ENCODE peak calls at places on chromosomes 4 and X, in six cellular contexts. Q is GM12891, P is K562, D is HepG2, A is H1, L is GM12878. G is an unnamed sample.

GRCh38 chr4:122777846-122778501 is 45.5 kb downstream of the BBS12 start:
- DNase-seq in Q (no peak), A (no peak), P (no peak), D (no peak), L (no peak), G (no peak)

GRCh38 chr4:175263537-175263936 is 345.4 kb downstream of the ADAM29 start:
- DNase-seq in A (no peak), Q (no peak), D (no peak), L (no peak), P (no peak), G (no peak)

GRCh38 chr4:61532324-61532723 is 332.2 kb downstream of the ADGRL3 start:
- DNase-seq in Q (no peak), P (no peak), L (no peak), A (no peak), D (no peak), G (no peak)

GRCh38 chrX:12080265-12080664 is 58.0 kb upstream of the FRMPD4 start:
- DNase-seq in A (no peak), D (peak), P (peak), Q (peak), L (no peak), G (no peak)

GRCh38 chr4:80307183-80307735 is 28.3 kb upstream of the CFAP299 start:
- DNase-seq in Q (no peak), P (no peak), L (no peak), A (no peak), D (no peak), G (no peak)

GRCh38 chrX:111445485-111445884 is 33.5 kb upstream of the DCX start:
- DNase-seq in L (no peak), D (peak), P (peak), Q (no peak), A (no peak), G (no peak)

GRCh38 chrX:150842198-150842553 is 56.3 kb downstream of the CD99L2 start:
- DNase-seq in D (no peak), P (no peak), L (no peak), A (no peak), Q (no peak), G (no peak)

GRCh38 chrX:31932769-31933168 is 860.9 kb upstream of the FTHL17 start:
- DNase-seq in Q (no peak), L (no peak), P (no peak), A (no peak), D (no peak), G (no peak)

GRCh38 chr4:2393353-2394270 is 24.8 kb downstream of the ZFYVE28 start:
- DNase-seq in P (peak), L (no peak), Q (no peak), A (peak), D (peak), G (no peak)

GRCh38 chr4:138927065-138927464 is 88.5 kb upstream of the NOCT start:
- DNase-seq in P (no peak), A (no peak), Q (no peak), L (no peak), D (no peak), G (no peak)

GRCh38 chr4:83010111-83010521 is 507 bp downstream of the LIN54 start:
- DNase-seq in L (no peak), P (no peak), D (no peak), A (no peak), Q (no peak), G (no peak)

GRCh38 chrX:41384041-41384705 is 50.2 kb downstream of the DDX3X start:
- DNase-seq in P (peak), A (no peak), Q (no peak), D (no peak), L (no peak), G (no peak)

GRCh38 chr4:137530176-137530575 is 2.1 kb downstream of the PCDH18 start:
- DNase-seq in D (no peak), L (no peak), A (no peak), P (no peak), Q (no peak), G (no peak)

GRCh38 chr4:76341063-76341462 is 34.5 kb downstream of the STBD1 start:
- DNase-seq in P (peak), D (no peak), A (no peak), L (no peak), Q (no peak), G (no peak)

GRCh38 chr4:83240379-83240875 is 44.2 kb downstream of the COQ2 start:
- DNase-seq in P (no peak), L (peak), Q (no peak), D (no peak), A (no peak), G (no peak)

GRCh38 chr4:137993232-137993631 is 248.9 kb downstream of the SLC7A11 start:
- DNase-seq in P (no peak), A (no peak), Q (no peak), D (no peak), L (no peak), G (no peak)

GRCh38 chrX:45719751-45720501 is 519.2 kb upstream of the DIPK2B start:
- DNase-seq in D (no peak), P (no peak), A (no peak), L (no peak), Q (no peak), G (no peak)

GRCh38 chr4:3613980-3614730 is 81.9 kb upstream of the LRPAP1 start:
- DNase-seq in A (no peak), Q (no peak), D (peak), P (no peak), L (no peak), G (no peak)

GRCh38 chr4:103996059-103996458 is 276.3 kb upstream of the TACR3 start:
- DNase-seq in L (no peak), P (no peak), Q (no peak), D (no peak), A (no peak), G (no peak)

GRCh38 chr4:160835789-160836188 is 1328.0 kb downstream of the FSTL5 start:
- DNase-seq in P (no peak), Q (no peak), A (no peak), L (no peak), D (no peak), G (no peak)

GRCh38 chrX:131477498-131477897 is 66.4 kb upstream of the OR13H1 start:
- DNase-seq in Q (no peak), L (no peak), A (no peak), P (no peak), D (no peak), G (no peak)

GRCh38 chrX:150774798-150775568 is 81.8 kb downstream of the MTMR1 start:
- DNase-seq in P (no peak), D (peak), A (no peak), L (no peak), Q (no peak), G (no peak)

GRCh38 chr4:174154455-174154854 is 129.0 kb downstream of the FBXO8 start:
- DNase-seq in D (no peak), A (no peak), L (no peak), Q (no peak), P (no peak), G (no peak)

GRCh38 chr4:173367285-173367684 is 3.5 kb upstream of the SAP30 start:
- DNase-seq in A (no peak), P (no peak), Q (no peak), D (no peak), L (no peak), G (no peak)

GRCh38 chr4:72031868-72032619 is at the start of gene NPFFR2:
- DNase-seq in L (no peak), P (no peak), D (no peak), Q (no peak), A (peak), G (no peak)

GRCh38 chrX:39905475-39905889 is 192.3 kb downstream of the BCOR start:
- DNase-seq in A (no peak), Q (no peak), D (no peak), L (no peak), P (peak), G (no peak)

GRCh38 chr4:43224591-43224990 is 332.1 kb downstream of the GRXCR1 start:
- DNase-seq in Q (no peak), D (no peak), L (no peak), A (no peak), P (no peak), G (no peak)

GRCh38 chr4:43223820-43224219 is 331.3 kb downstream of the GRXCR1 start:
- DNase-seq in A (no peak), D (no peak), Q (no peak), L (no peak), P (no peak), G (no peak)
- TF ChIP-seq POLR2A in A (no peak), D (no peak), Q (no peak), L (no peak), P (no peak), G (no peak)

DNA sequence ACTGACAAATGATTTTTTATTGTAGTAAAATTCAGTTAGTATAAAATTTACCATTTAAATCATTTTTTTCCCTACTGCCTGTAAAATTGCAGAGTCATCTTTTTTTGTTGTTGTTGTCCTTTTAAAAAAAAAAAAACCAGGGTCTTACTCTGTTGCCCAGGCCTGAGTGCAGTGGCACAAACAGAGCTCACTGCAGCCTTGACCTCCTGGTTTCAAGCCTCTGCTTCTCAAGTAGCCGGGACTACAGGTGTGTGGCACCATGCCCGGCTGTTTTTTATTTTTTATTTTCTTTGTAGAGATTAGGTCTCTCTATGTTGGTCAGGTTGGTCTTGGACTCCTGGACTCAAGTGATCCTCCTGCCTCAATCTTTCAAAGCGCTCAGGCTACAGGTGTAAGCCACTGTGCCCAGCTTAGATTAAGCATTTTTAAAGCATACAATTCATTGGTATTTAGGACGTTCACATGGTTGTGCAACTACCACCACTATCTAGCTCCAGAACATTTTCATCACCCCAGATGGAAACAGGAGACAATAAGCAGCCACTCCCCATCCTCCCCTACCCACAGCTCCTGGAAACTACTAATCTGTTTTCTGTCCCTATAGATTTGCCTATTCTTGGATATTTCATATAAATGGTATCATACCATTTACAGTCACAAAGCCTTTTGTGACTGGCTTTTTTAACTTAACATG is 59.7 kb upstream of the PGRMC2 start:
- DNase-seq in A (no peak), P (peak), Q (no peak), D (no peak), L (no peak), G (no peak)
- TF ChIP-seq TAF1 in A (no peak), P (no peak), Q (no peak), D (no peak), L (no peak), G (no peak)

DNA sequence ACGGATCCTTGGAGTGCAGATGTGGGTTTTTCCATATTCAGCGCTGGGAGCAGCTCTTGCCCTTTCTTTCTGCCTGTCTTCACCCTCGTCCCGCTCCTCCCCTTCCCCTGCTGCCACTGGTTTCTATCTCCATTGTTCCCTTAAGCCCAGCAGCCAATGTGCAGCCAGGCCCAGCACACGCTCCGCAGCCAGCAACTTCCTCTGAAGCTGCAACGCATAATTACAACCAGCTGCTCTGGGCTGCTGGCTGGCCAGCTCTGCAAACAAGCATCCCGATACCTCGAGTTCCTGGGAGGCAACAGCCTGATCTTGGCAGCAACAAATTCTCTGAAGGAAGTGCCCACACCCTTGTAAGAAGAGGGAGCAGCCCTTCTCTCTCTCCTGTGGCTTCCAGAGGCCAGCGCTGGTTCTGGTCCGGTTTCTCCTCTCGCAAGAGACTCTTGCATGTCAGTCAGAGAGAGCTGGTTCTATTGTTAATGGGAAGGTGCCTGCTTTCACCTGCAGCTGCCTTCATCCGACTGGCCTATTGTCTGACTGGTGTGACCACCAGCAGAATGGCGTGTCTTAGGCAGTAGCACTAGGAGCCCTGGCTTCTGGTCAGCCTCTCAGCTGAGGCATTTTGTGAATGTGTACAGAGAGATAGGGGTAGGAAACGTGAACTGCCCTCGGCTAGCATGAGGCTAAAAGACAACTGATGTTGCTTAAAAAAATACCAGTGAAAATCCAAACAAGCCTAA is 83.8 kb upstream of the MAML3 start:
- DNase-seq in A (peak), Q (no peak), D (no peak), L (no peak), P (no peak), G (no peak)
- TF ChIP-seq POLR2AphosphoS5 in A (peak), Q (no peak), D (no peak), L (no peak), P (no peak), G (no peak)

GRCh38 chr4:5704276-5704675 is 4.1 kb downstream of the EVC2 start:
- DNase-seq in A (no peak), Q (no peak), P (no peak), D (no peak), L (no peak), G (no peak)

GRCh38 chr4:5705672-5706310 is 2.6 kb downstream of the EVC2 start:
- DNase-seq in D (no peak), A (no peak), P (peak), L (no peak), Q (no peak), G (no peak)

GRCh38 chr4:5701971-5702370 is 6.4 kb downstream of the EVC2 start:
- DNase-seq in D (no peak), Q (no peak), P (no peak), A (no peak), L (no peak), G (no peak)

GRCh38 chr4:5706486-5707290 is 1.7 kb downstream of the EVC2 start:
- DNase-seq in Q (no peak), L (no peak), D (no peak), A (no peak), P (no peak), G (no peak)

GRCh38 chr4:5703831-5704230 is 4.5 kb downstream of the EVC2 start:
- DNase-seq in P (no peak), A (no peak), L (no peak), Q (no peak), D (no peak), G (no peak)
- TF ChIP-seq POLR2A in P (no peak), A (no peak), L (no peak), Q (no peak), D (no peak), G (no peak)

GRCh38 chr4:115759231-115759630 is 645.8 kb upstream of the NDST4 start:
- DNase-seq in P (no peak), D (no peak), A (no peak), L (no peak), Q (no peak), G (no peak)
- TF ChIP-seq TAF1 in P (no peak), D (no peak), A (no peak), L (no peak), Q (no peak), G (no peak)

GRCh38 chr4:16812041-16812440 is 86.4 kb downstream of the LDB2 start:
- DNase-seq in P (no peak), L (no peak), Q (no peak), A (no peak), D (no peak), G (no peak)
- TF ChIP-seq POLR2AphosphoS5 in P (no peak), L (no peak), Q (no peak), A (no peak), D (no peak), G (no peak)

G was measured in GM12892.